ENCODE peak calls at places on chromosome 5, in five cellular contexts. One of them, this sample, is unnamed.

GRCh38 chr5:99948850-99949249 is 586.3 kb upstream of the FAM174A start:
- DNase-seq in body of pancreas: no peak
- DNase-seq in upper lobe of left lung: no peak
- DNase-seq in ovary: no peak
- DNase-seq in sigmoid colon: no peak
- DNase-seq in this sample: no peak

GRCh38 chr5:32707394-32707997 is 3.6 kb upstream of the NPR3 start:
- DNase-seq in ovary: no peak
- DNase-seq in sigmoid colon: no peak
- DNase-seq in body of pancreas: no peak
- DNase-seq in upper lobe of left lung: no peak
- DNase-seq in this sample: no peak

GRCh38 chr5:81825237-81825636 is 74.3 kb upstream of the SSBP2 start:
- DNase-seq in sigmoid colon: peak
- DNase-seq in ovary: no peak
- DNase-seq in body of pancreas: peak
- DNase-seq in upper lobe of left lung: no peak
- DNase-seq in this sample: no peak

GRCh38 chr5:42037379-42037932 is 112.4 kb downstream of the FBXO4 start:
- DNase-seq in body of pancreas: no peak
- DNase-seq in ovary: no peak
- DNase-seq in upper lobe of left lung: no peak
- DNase-seq in sigmoid colon: no peak
- DNase-seq in this sample: no peak

GRCh38 chr5:142874537-142874936 is 104.4 kb downstream of the ARHGAP26 start:
- DNase-seq in sigmoid colon: no peak
- DNase-seq in ovary: no peak
- DNase-seq in body of pancreas: peak
- DNase-seq in upper lobe of left lung: peak
- DNase-seq in this sample: no peak

GRCh38 chr5:88682797-88683496 is 200.0 kb downstream of the MEF2C start:
- DNase-seq in body of pancreas: no peak
- DNase-seq in ovary: no peak
- DNase-seq in sigmoid colon: no peak
- DNase-seq in upper lobe of left lung: no peak
- DNase-seq in this sample: no peak

GRCh38 chr5:42858031-42858643 is 46.4 kb upstream of the SELENOP start:
- DNase-seq in upper lobe of left lung: no peak
- DNase-seq in body of pancreas: no peak
- DNase-seq in ovary: no peak
- DNase-seq in sigmoid colon: no peak
- DNase-seq in this sample: no peak

GRCh38 chr5:102886586-102886985 is 131.5 kb downstream of the PAM start:
- DNase-seq in ovary: no peak
- DNase-seq in sigmoid colon: no peak
- DNase-seq in upper lobe of left lung: no peak
- DNase-seq in body of pancreas: no peak
- DNase-seq in this sample: no peak

GRCh38 chr5:56507348-56507930 is 274.3 kb upstream of the ANKRD55 start:
- DNase-seq in upper lobe of left lung: no peak
- DNase-seq in body of pancreas: peak
- DNase-seq in sigmoid colon: no peak
- DNase-seq in ovary: no peak
- DNase-seq in this sample: no peak

GRCh38 chr5:139387611-139388197 is 2.0 kb downstream of the MZB1 start:
- DNase-seq in ovary: no peak
- DNase-seq in body of pancreas: no peak
- DNase-seq in upper lobe of left lung: no peak
- DNase-seq in sigmoid colon: no peak
- DNase-seq in this sample: no peak

GRCh38 chr5:14225173-14225834 is 82.2 kb downstream of the TRIO start:
- DNase-seq in ovary: no peak
- DNase-seq in sigmoid colon: no peak
- DNase-seq in body of pancreas: no peak
- DNase-seq in upper lobe of left lung: no peak
- DNase-seq in this sample: no peak

GRCh38 chr5:150507283-150508020 is 479 bp upstream of the NDST1 start:
- DNase-seq in body of pancreas: peak
- DNase-seq in sigmoid colon: no peak
- DNase-seq in upper lobe of left lung: no peak
- DNase-seq in ovary: no peak
- DNase-seq in this sample: no peak

GRCh38 chr5:158751961-158752655 is 347.6 kb downstream of the EBF1 start:
- DNase-seq in ovary: no peak
- DNase-seq in sigmoid colon: no peak
- DNase-seq in body of pancreas: no peak
- DNase-seq in upper lobe of left lung: no peak
- DNase-seq in this sample: no peak

GRCh38 chr5:1806199-1806598 is 5.0 kb downstream of the NDUFS6 start:
- DNase-seq in body of pancreas: no peak
- DNase-seq in upper lobe of left lung: no peak
- DNase-seq in ovary: no peak
- DNase-seq in sigmoid colon: no peak
- DNase-seq in this sample: no peak

GRCh38 chr5:178389031-178389729 is 156.6 kb upstream of the PHYKPL start:
- DNase-seq in body of pancreas: no peak
- DNase-seq in ovary: no peak
- DNase-seq in upper lobe of left lung: no peak
- DNase-seq in sigmoid colon: no peak
- DNase-seq in this sample: no peak

GRCh38 chr5:176387384-176387925 is 943 bp downstream of the NOP16 start:
- DNase-seq in sigmoid colon: no peak
- DNase-seq in body of pancreas: no peak
- DNase-seq in ovary: no peak
- DNase-seq in upper lobe of left lung: no peak
- DNase-seq in this sample: no peak

GRCh38 chr5:124253421-124253820 is 493.0 kb downstream of the ZNF608 start:
- DNase-seq in ovary: no peak
- DNase-seq in body of pancreas: peak
- DNase-seq in sigmoid colon: no peak
- DNase-seq in upper lobe of left lung: no peak
- DNase-seq in this sample: no peak

GRCh38 chr5:153629027-153629426 is 138.6 kb downstream of the GRIA1 start:
- DNase-seq in sigmoid colon: no peak
- DNase-seq in upper lobe of left lung: no peak
- DNase-seq in ovary: peak
- DNase-seq in body of pancreas: peak
- DNase-seq in this sample: no peak

GRCh38 chr5:58135571-58136335 is 324.1 kb downstream of the PLK2 start:
- DNase-seq in upper lobe of left lung: no peak
- DNase-seq in ovary: no peak
- DNase-seq in sigmoid colon: no peak
- DNase-seq in body of pancreas: no peak
- DNase-seq in this sample: no peak

GRCh38 chr5:159947708-159948358 is 31.6 kb downstream of the ADRA1B start:
- DNase-seq in upper lobe of left lung: no peak
- DNase-seq in ovary: no peak
- DNase-seq in body of pancreas: no peak
- DNase-seq in sigmoid colon: no peak
- DNase-seq in this sample: no peak

GRCh38 chr5:28370896-28371295 is 1332.5 kb upstream of the CDH9 start:
- DNase-seq in sigmoid colon: no peak
- DNase-seq in body of pancreas: no peak
- DNase-seq in upper lobe of left lung: no peak
- DNase-seq in ovary: no peak
- DNase-seq in this sample: no peak
- H3K27ac ChIP-seq in sigmoid colon: no peak
- H3K27ac ChIP-seq in body of pancreas: no peak
- H3K27ac ChIP-seq in upper lobe of left lung: no peak
- H3K27ac ChIP-seq in ovary: no peak
- H3K27ac ChIP-seq in this sample: no peak

GRCh38 chr5:109411627-109412026 is 1.9 kb upstream of the PJA2 start:
- DNase-seq in body of pancreas: no peak
- DNase-seq in upper lobe of left lung: no peak
- DNase-seq in ovary: no peak
- DNase-seq in sigmoid colon: no peak
- DNase-seq in this sample: no peak

GRCh38 chr5:109409061-109409843 is 522 bp downstream of the PJA2 start:
- DNase-seq in upper lobe of left lung: peak
- DNase-seq in ovary: peak
- DNase-seq in body of pancreas: peak
- DNase-seq in sigmoid colon: peak
- DNase-seq in this sample: peak

GRCh38 chr5:109409844-109410388 is at the start of gene PJA2:
- DNase-seq in ovary: peak
- DNase-seq in upper lobe of left lung: peak
- DNase-seq in sigmoid colon: peak
- DNase-seq in body of pancreas: peak
- DNase-seq in this sample: peak

GRCh38 chr5:109411175-109411514 is 1.4 kb upstream of the PJA2 start:
- DNase-seq in sigmoid colon: no peak
- DNase-seq in upper lobe of left lung: no peak
- DNase-seq in body of pancreas: no peak
- DNase-seq in ovary: no peak
- DNase-seq in this sample: no peak

DNA sequence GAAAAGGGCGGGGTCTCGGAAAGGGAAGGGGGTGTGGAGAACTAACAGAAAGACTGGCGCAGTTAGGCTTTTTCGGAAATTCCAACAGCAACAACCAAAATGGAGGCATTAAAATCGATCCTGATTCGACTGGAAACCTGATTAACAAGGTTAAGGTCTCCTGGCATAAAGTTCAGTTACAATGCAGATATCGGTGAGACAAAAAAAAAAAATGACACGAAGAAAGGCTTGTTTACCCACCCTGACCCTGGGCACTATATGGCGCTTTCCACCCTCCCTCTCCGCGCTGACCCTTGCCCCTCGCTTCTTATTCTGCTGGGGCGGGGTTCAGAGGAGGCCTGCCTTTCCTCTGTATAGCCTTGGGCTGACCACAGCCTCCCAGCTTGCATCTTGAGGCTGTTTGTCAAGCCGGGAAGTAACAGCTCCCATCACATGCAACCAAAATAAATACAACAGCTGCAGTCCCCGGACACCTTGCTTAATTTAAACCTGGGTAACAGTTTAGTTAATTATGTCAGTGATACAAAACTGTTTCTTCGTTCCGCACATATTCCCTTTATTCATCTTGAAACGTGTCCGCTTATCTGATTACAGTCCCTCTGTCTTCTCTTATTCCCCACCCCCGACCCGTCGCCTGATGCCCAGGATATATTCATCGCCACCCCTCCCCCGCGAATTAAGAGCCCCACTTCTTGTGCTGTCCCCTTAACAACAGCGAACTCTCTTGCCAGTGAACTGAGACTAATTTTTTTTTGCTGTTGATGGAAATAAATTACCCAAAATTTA is 808 bp upstream of the PJA2 start:
- DNase-seq in ovary: peak
- DNase-seq in body of pancreas: peak
- DNase-seq in sigmoid colon: peak
- DNase-seq in upper lobe of left lung: no peak
- DNase-seq in this sample: peak
- TF ChIP-seq POLR2A in ovary: peak
- TF ChIP-seq POLR2A in body of pancreas: peak
- TF ChIP-seq POLR2A in sigmoid colon: peak
- TF ChIP-seq POLR2A in upper lobe of left lung: peak
- TF ChIP-seq POLR2A in this sample: no peak

GRCh38 chr5:80101993-80102392 is 66.8 kb downstream of the THBS4 start:
- DNase-seq in sigmoid colon: no peak
- DNase-seq in ovary: no peak
- DNase-seq in upper lobe of left lung: no peak
- DNase-seq in body of pancreas: no peak
- DNase-seq in this sample: no peak
- TF ChIP-seq CTCF in sigmoid colon: no peak
- TF ChIP-seq CTCF in ovary: no peak
- TF ChIP-seq CTCF in upper lobe of left lung: no peak
- TF ChIP-seq CTCF in body of pancreas: no peak
- TF ChIP-seq CTCF in this sample: no peak

GRCh38 chr5:132224721-132225120 is 2.9 kb downstream of the P4HA2 start:
- DNase-seq in body of pancreas: peak
- DNase-seq in sigmoid colon: peak
- DNase-seq in upper lobe of left lung: no peak
- DNase-seq in ovary: no peak
- DNase-seq in this sample: no peak
- H3K27ac ChIP-seq in body of pancreas: peak
- H3K27ac ChIP-seq in sigmoid colon: peak
- H3K27ac ChIP-seq in upper lobe of left lung: peak
- H3K27ac ChIP-seq in ovary: no peak
- H3K27ac ChIP-seq in this sample: peak

GRCh38 chr5:11153672-11154377 is 392.8 kb upstream of the DAP start:
- DNase-seq in sigmoid colon: no peak
- DNase-seq in upper lobe of left lung: no peak
- DNase-seq in body of pancreas: no peak
- DNase-seq in ovary: no peak
- DNase-seq in this sample: no peak
- TF ChIP-seq POLR2A in sigmoid colon: no peak
- TF ChIP-seq POLR2A in upper lobe of left lung: no peak
- TF ChIP-seq POLR2A in body of pancreas: no peak
- TF ChIP-seq POLR2A in ovary: no peak
- TF ChIP-seq POLR2A in this sample: no peak

GRCh38 chr5:103889500-103890209 is 327.1 kb upstream of the NUDT12 start:
- DNase-seq in ovary: no peak
- DNase-seq in sigmoid colon: no peak
- DNase-seq in upper lobe of left lung: no peak
- DNase-seq in body of pancreas: no peak
- DNase-seq in this sample: no peak

GRCh38 chr5:103891151-103891550 is 328.6 kb upstream of the NUDT12 start:
- DNase-seq in ovary: no peak
- DNase-seq in upper lobe of left lung: no peak
- DNase-seq in body of pancreas: no peak
- DNase-seq in sigmoid colon: no peak
- DNase-seq in this sample: no peak

GRCh38 chr5:103886826-103887225 is 324.2 kb upstream of the NUDT12 start:
- DNase-seq in ovary: no peak
- DNase-seq in body of pancreas: no peak
- DNase-seq in upper lobe of left lung: no peak
- DNase-seq in sigmoid colon: no peak
- DNase-seq in this sample: no peak

GRCh38 chr5:103894882-103895281 is 332.3 kb upstream of the NUDT12 start:
- DNase-seq in ovary: no peak
- DNase-seq in body of pancreas: no peak
- DNase-seq in upper lobe of left lung: no peak
- DNase-seq in sigmoid colon: no peak
- DNase-seq in this sample: no peak

GRCh38 chr5:103890313-103890712 is 327.7 kb upstream of the NUDT12 start:
- DNase-seq in upper lobe of left lung: no peak
- DNase-seq in ovary: no peak
- DNase-seq in sigmoid colon: no peak
- DNase-seq in body of pancreas: no peak
- DNase-seq in this sample: no peak
- TF ChIP-seq CTCF in upper lobe of left lung: no peak
- TF ChIP-seq CTCF in ovary: no peak
- TF ChIP-seq CTCF in sigmoid colon: no peak
- TF ChIP-seq CTCF in body of pancreas: no peak
- TF ChIP-seq CTCF in this sample: no peak

This sample was measured in esophagus squamous epithelium.